ENCODE peak calls at places on chromosomes 3 and 15, in seven cellular contexts. V is breast epithelium; A is GM23248; Y is psoas muscle; M is CD4-positive, alpha-beta T cell; B is H9; L is colonic mucosa. R is an unnamed sample. For H3K27me3, the result is how much of the 10 kb centered on the place peaks cover.

GRCh38 chr3:178325330-178325729 is 210.9 kb upstream of the KCNMB2 start:
- DNase-seq in A (peak), B (no peak), L (no peak), M (no peak), V (no peak), Y (no peak), R (no peak)

GRCh38 chr15:74798388-74799254 is 14.0 kb upstream of the LMAN1L start:
- DNase-seq in L (peak), Y (peak), M (no peak), A (no peak), V (peak), B (no peak), R (no peak)

GRCh38 chr15:62512906-62513305 is 347.8 kb upstream of the C2CD4B start:
- DNase-seq in V (no peak), Y (no peak), A (no peak), M (no peak), B (no peak), L (no peak), R (no peak)

GRCh38 chr3:104279617-104280016 is 1087.1 kb upstream of the ALCAM start:
- DNase-seq in B (no peak), Y (no peak), L (no peak), M (no peak), V (no peak), A (peak), R (no peak)

GRCh38 chr3:176734146-176734545 is 463.1 kb downstream of the TBL1XR1 start:
- DNase-seq in L (no peak), V (no peak), Y (no peak), B (peak), M (no peak), A (no peak), R (no peak)

GRCh38 chr3:134426660-134427181 is 52.5 kb upstream of the AMOTL2 start:
- DNase-seq in V (no peak), B (no peak), M (no peak), L (no peak), A (peak), Y (no peak), R (peak)

GRCh38 chr3:56858331-56858730 is 56.6 kb upstream of the ARHGEF3 start:
- DNase-seq in Y (no peak), A (no peak), V (no peak), L (no peak), M (no peak), B (no peak), R (no peak)

GRCh38 chr3:122609798-122610559 is 32.5 kb downstream of the PARP15 start:
- DNase-seq in V (no peak), A (peak), L (no peak), M (no peak), B (no peak), Y (no peak), R (no peak)

GRCh38 chr15:74174216-74174965 is 881 bp downstream of the ISLR start:
- DNase-seq in A (peak), L (no peak), V (peak), B (peak), Y (no peak), M (no peak), R (peak)

GRCh38 chr3:48695113-48695753 is 9.5 kb upstream of the NCKIPSD start:
- DNase-seq in B (peak), Y (peak), V (peak), M (no peak), A (peak), L (peak), R (no peak)

GRCh38 chr3:98730338-98730737 is 32.8 kb upstream of the ST3GAL6 start:
- DNase-seq in M (no peak), V (no peak), Y (no peak), L (no peak), B (no peak), A (no peak), R (no peak)

GRCh38 chr3:97815149-97815917 is 6.5 kb upstream of the CRYBG3 start:
- DNase-seq in B (no peak), Y (no peak), V (no peak), A (peak), M (no peak), L (no peak), R (no peak)

GRCh38 chr3:19917167-19917566 is 16.9 kb downstream of the EFHB start:
- DNase-seq in L (no peak), M (no peak), B (no peak), A (no peak), V (no peak), Y (no peak), R (no peak)

GRCh38 chr3:51681453-51681852 is 10.4 kb downstream of the TEX264 start:
- DNase-seq in A (peak), M (peak), V (no peak), Y (no peak), L (peak), B (no peak), R (no peak)

GRCh38 chr3:189773056-189773455 is 141.9 kb downstream of the TP63 start:
- DNase-seq in Y (no peak), L (no peak), B (no peak), A (peak), V (no peak), M (no peak), R (no peak)

GRCh38 chr3:178381971-178382370 is 154.3 kb upstream of the KCNMB2 start:
- DNase-seq in M (no peak), L (no peak), V (no peak), Y (no peak), B (no peak), A (peak), R (no peak)

GRCh38 chr3:66527253-66527652 is 26.4 kb upstream of the LRIG1 start:
- DNase-seq in L (no peak), V (no peak), B (no peak), A (no peak), Y (no peak), M (no peak), R (no peak)

GRCh38 chr3:136546718-136547117 is 205.5 kb downstream of the STAG1 start:
- DNase-seq in V (no peak), A (no peak), M (no peak), L (no peak), B (no peak), Y (no peak), R (no peak)

GRCh38 chr15:25173241-25174028 is 218.6 kb downstream of the SNRPN start:
- DNase-seq in B (peak), Y (peak), V (peak), A (no peak), L (peak), M (no peak), R (peak)

GRCh38 chr3:8486945-8487344 is 14.7 kb upstream of the LMCD1 start:
- DNase-seq in Y (no peak), A (no peak), L (no peak), V (no peak), M (no peak), B (no peak), R (no peak)

GRCh38 chr15:89364741-89365450 is 30.3 kb upstream of the POLG start:
- DNase-seq in A (no peak), M (no peak), L (no peak), V (no peak), Y (no peak), B (no peak), R (no peak)

GRCh38 chr15:97903560-97904195 is 56.8 kb upstream of the ARRDC4 start:
- DNase-seq in M (no peak), L (no peak), A (peak), V (no peak), B (no peak), Y (no peak), R (no peak)
- H3K27me3 ChIP-seq in M (under half), L (under half), A (under half), V (under half), B (under half), Y (under half), R (under half)

DNA sequence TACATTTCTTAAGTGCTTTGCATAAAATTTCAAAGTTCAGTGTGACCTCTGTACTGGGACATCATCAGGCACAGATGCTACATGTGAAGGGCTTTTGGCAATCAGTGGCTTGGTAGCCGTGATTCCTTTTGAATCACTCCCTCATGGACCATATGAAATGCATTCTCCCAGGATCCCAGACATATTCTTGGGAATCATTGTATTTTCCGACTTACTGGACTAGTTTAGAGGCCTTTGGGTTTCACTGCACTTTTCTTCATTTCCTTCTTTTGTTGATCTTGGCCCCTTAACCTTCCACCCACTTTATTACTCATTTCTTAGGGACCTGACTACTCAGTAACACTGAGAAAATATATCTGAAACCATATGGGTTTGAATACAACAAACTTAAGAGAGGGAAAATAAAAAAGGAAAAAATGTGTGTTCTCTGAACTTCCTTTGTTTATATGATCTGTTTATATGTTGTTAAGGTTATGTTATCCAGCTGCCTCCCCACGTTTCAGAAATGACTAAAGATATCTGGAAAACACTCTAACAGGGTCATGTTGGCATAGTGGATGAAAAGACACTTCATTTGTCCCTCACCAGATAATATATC is 35.1 kb downstream of the HMG20A start:
- DNase-seq in A (peak), B (no peak), Y (no peak), L (no peak), M (no peak), V (no peak), R (no peak)
- H3K27ac ChIP-seq in A (peak), B (no peak), Y (no peak), L (no peak), M (no peak), V (peak), R (peak)

DNA sequence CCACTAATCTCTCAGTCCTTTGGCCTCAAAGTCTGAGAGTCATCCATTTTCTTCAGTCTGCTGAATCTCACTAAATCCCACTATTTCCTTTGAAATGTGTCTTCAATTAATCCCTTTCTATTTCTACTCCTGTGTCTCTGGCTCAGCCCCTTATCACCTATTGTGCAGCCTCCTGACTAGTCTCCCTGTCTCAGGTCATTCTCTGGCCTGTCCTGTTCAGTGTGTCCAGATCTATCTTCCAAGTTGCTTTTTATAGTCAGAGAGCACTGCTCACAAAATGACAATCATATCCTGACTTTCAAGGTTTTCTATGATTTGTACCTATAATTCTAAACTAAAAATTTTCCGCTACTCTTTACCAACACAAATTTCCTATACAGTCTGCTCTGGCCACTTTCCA is 7.6 kb downstream of the ROPN1 start:
- DNase-seq in V (no peak), B (no peak), M (no peak), L (no peak), A (no peak), Y (no peak), R (no peak)
- H3K27me3 ChIP-seq in V (under half), B (under half), M (half or more), L (under half), A (under half), Y (under half), R (under half)

GRCh38 chr3:183491109-183491922 is 62.9 kb upstream of the MCF2L2 start:
- DNase-seq in L (peak), V (no peak), A (no peak), B (peak), M (no peak), Y (no peak), R (peak)

GRCh38 chr3:183489455-183490210 is 61.2 kb upstream of the MCF2L2 start:
- DNase-seq in L (no peak), Y (no peak), M (no peak), V (no peak), A (peak), B (no peak), R (no peak)

GRCh38 chr3:183491923-183492848 is 63.3 kb downstream of the KLHL6 start:
- DNase-seq in M (no peak), Y (no peak), V (no peak), L (no peak), B (peak), A (no peak), R (peak)

GRCh38 chr3:183490211-183490601 is 61.8 kb upstream of the MCF2L2 start:
- DNase-seq in A (no peak), Y (no peak), L (no peak), V (no peak), B (no peak), M (no peak), R (no peak)

GRCh38 chr3:183490653-183491052 is 62.2 kb upstream of the MCF2L2 start:
- DNase-seq in L (peak), B (peak), Y (no peak), V (peak), A (peak), M (no peak), R (peak)
- H3K27ac ChIP-seq in L (peak), B (no peak), Y (peak), V (no peak), A (no peak), M (no peak), R (no peak)

DNA sequence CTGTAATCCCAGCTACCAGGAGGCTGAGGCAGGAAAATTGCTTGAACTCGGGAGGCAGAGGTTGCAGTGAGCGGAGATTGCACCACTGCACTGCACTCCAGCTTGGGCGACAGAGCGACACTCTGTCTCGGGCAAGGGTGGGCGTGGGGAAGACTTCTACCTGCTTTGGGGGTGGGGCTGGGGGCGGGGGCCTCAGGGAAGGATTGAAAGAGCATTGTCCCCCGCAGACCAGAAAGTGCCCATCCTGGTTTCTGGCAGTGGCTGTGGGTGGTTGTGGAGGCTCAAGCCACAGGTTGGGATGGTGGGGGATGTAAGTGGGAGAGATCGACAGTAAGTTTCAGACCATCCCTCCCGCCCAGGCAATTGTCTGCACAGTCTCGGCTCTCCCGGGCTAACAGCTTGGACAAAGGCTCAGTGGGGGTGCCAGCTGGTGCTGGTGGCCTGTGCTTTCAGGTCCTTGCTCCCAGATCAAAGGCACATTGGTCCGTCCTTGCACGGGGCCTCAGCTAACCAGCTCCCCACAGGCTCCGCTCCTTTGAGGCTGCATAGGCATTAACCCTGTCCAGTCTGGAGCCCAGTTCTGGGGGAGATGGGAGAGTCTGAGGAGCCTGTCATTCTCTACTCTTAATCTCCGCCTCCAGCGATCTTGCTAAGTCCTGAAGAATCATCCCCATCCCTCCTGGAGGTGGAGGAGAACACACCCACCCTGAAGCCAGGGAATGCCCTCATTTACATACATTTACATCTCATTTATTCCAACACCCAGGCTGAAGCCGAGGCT is 8.6 kb downstream of the SCN5A start:
- DNase-seq in Y (no peak), B (peak), L (no peak), V (no peak), M (peak), A (no peak), R (no peak)
- H3K27me3 ChIP-seq in Y (under half), B (under half), L (under half), V (under half), M (under half), A (under half), R (under half)

GRCh38 chr3:158419820-158420653 is 151.0 kb upstream of the MLF1 start:
- DNase-seq in Y (no peak), B (no peak), M (no peak), A (no peak), L (no peak), V (no peak), R (no peak)
- H3K27ac ChIP-seq in Y (no peak), B (no peak), M (no peak), A (no peak), L (no peak), V (no peak), R (no peak)

GRCh38 chr3:181717505-181717904 is 5.8 kb downstream of the SOX2 start:
- DNase-seq in Y (no peak), M (no peak), A (no peak), V (no peak), L (no peak), B (no peak), R (no peak)
- H3K27me3 ChIP-seq in Y (under half), M (half or more), A (half or more), V (half or more), L (half or more), B (under half), R (under half)

GRCh38 chr15:44735482-44736260 is 657 bp upstream of the TRIM69 start:
- DNase-seq in B (no peak), M (no peak), L (peak), A (peak), Y (peak), V (no peak), R (no peak)
- H3K27ac ChIP-seq in B (no peak), M (peak), L (peak), A (no peak), Y (no peak), V (peak), R (peak)

GRCh38 chr3:114608293-114608692 is 314.5 kb downstream of the TIGIT start:
- DNase-seq in A (peak), B (no peak), Y (no peak), L (no peak), M (no peak), V (no peak), R (no peak)
- H3K27me3 ChIP-seq in A (under half), B (under half), Y (under half), L (under half), M (under half), V (under half), R (under half)